ENCODE peak calls at places on chromosomes 12 and 14, in eight cellular contexts. K is ovary, Q is A549, D is GM23338, L is spleen, O is astrocyte, W is fibroblast of lung, E is stomach. X is an unnamed sample.

GRCh38 chr12:52949413-52950331 is 754 bp downstream of the KRT18 start:
- DNase-seq in E (peak; percentile 81), W (peak; percentile 84), K (no peak), O (peak; percentile 95), Q (peak; percentile 95), L (no peak), D (peak; percentile 85), X (no peak)

GRCh38 chr14:93536945-93537344 is 106.2 kb downstream of the UNC79 start:
- DNase-seq in K (no peak), L (no peak), D (peak; percentile 85), O (no peak), Q (peak; percentile 6), W (no peak), E (no peak), X (no peak)

GRCh38 chr14:103391048-103391447 is 5.8 kb downstream of the MARK3 start:
- DNase-seq in W (peak; percentile 87), Q (peak; percentile 74), E (no peak), K (no peak), D (peak; percentile 77), L (no peak), O (peak; percentile 62), X (no peak)

GRCh38 chr14:75205586-75205985 is 29.2 kb upstream of the TMED10 start:
- DNase-seq in L (peak; percentile 11), K (no peak), W (no peak), O (peak; percentile 47), Q (no peak), E (no peak), D (no peak), X (no peak)

GRCh38 chr12:104652910-104653309 is 196.2 kb downstream of the CHST11 start:
- DNase-seq in L (no peak), O (no peak), Q (no peak), W (no peak), D (no peak), K (no peak), E (no peak), X (no peak)

GRCh38 chr12:47102845-47103666 is 23.3 kb upstream of the AMIGO2 start:
- DNase-seq in L (no peak), D (no peak), K (peak; percentile 58), Q (no peak), O (peak; percentile 88), W (peak; percentile 90), E (no peak), X (no peak)

GRCh38 chr12:130632582-130633174 is 83.4 kb downstream of the RIMBP2 start:
- DNase-seq in O (no peak), E (no peak), Q (no peak), D (no peak), L (no peak), K (no peak), W (no peak), X (no peak)

GRCh38 chr12:124459852-124460645 is 107.4 kb downstream of the NCOR2 start:
- DNase-seq in O (no peak), D (no peak), W (no peak), Q (no peak), E (no peak), L (peak; percentile 76), K (peak; percentile 28), X (no peak)

GRCh38 chr12:58529114-58529665 is 391.1 kb downstream of the LRIG3 start:
- DNase-seq in D (no peak), K (no peak), L (no peak), E (no peak), W (peak; percentile 84), Q (peak; percentile 40), O (peak; percentile 84), X (no peak)

GRCh38 chr12:47302111-47302597 is 222.4 kb upstream of the AMIGO2 start:
- DNase-seq in E (no peak), K (no peak), Q (peak; percentile 54), D (no peak), L (no peak), W (no peak), O (no peak), X (no peak)

GRCh38 chr12:67590122-67590795 is 58.3 kb upstream of the DYRK2 start:
- DNase-seq in O (no peak), D (no peak), Q (no peak), W (no peak), L (no peak), E (no peak), K (no peak), X (no peak)

GRCh38 chr14:61226015-61226654 is 55.0 kb downstream of the TMEM30B start:
- DNase-seq in O (peak; percentile 96), Q (no peak), K (no peak), D (no peak), E (no peak), W (no peak), L (no peak), X (no peak)

GRCh38 chr14:35789651-35790050 is 19.4 kb downstream of the RALGAPA1 start:
- DNase-seq in W (no peak), D (no peak), L (no peak), Q (no peak), K (no peak), O (peak; percentile 81), E (no peak), X (no peak)

GRCh38 chr12:97164936-97165335 is 257.9 kb downstream of the NEDD1 start:
- DNase-seq in O (no peak), K (no peak), L (no peak), W (no peak), D (no peak), E (no peak), Q (no peak), X (no peak)

GRCh38 chr14:99273025-99273723 is 1.2 kb upstream of the BCL11B start:
- DNase-seq in O (no peak), D (peak; percentile 73), W (no peak), E (peak; percentile 26), L (no peak), Q (peak; percentile 77), K (no peak), X (no peak)

GRCh38 chr14:86423212-86423611 is 893.3 kb downstream of the FLRT2 start:
- DNase-seq in L (no peak), K (no peak), E (no peak), Q (no peak), O (no peak), W (no peak), D (no peak), X (no peak)

GRCh38 chr12:130949806-130950205 is 3.9 kb upstream of the ADGRD1 start:
- DNase-seq in L (no peak), O (no peak), D (no peak), E (no peak), W (no peak), K (no peak), Q (no peak), X (no peak)

GRCh38 chr12:103705927-103706326 is 118.9 kb downstream of the STAB2 start:
- DNase-seq in E (no peak), Q (peak; percentile 55), D (peak; percentile 69), L (no peak), K (no peak), O (no peak), W (no peak), X (no peak)

GRCh38 chr12:68871396-68871795 is 61.6 kb downstream of the CPM start:
- DNase-seq in K (no peak), Q (no peak), D (no peak), E (no peak), O (no peak), L (no peak), W (no peak), X (no peak)

GRCh38 chr12:68873316-68873715 is 59.7 kb downstream of the CPM start:
- DNase-seq in E (no peak), O (no peak), K (no peak), Q (no peak), D (no peak), W (no peak), L (no peak), X (no peak)

GRCh38 chr12:68870011-68870410 is 62.0 kb downstream of the MDM2 start:
- DNase-seq in E (no peak), W (no peak), Q (no peak), O (no peak), K (no peak), D (no peak), L (no peak), X (no peak)

GRCh38 chr12:68870443-68870842 is 62.5 kb downstream of the MDM2 start:
- DNase-seq in D (no peak), Q (no peak), O (no peak), W (no peak), L (no peak), K (no peak), E (no peak), X (no peak)

DNA sequence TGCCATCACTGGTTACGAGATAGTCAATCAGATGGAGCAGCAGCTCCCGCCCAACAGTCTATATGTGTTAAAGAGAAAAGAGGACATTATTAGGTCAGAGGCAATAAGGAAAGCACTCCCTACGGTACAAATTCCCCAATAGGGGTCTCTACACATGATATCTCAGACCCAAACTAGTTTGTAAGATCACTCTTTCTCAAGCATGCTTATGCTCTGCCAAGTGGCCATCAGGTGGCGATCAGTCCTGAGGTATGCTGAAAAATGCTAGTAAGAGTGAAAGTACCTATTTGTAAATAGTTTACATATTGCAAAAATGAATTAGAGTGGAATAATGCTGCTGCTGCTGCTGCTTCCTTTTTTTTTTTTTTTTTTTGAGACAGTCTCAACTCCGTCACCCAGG is 61.1 kb downstream of the CPM start:
- DNase-seq in K (no peak), Q (peak; percentile 47), W (no peak), O (no peak), E (no peak), L (no peak), D (peak; percentile 73), X (peak; percentile 8)
- TF ChIP-seq CTCF in K (no peak), Q (peak; percentile 32), W (peak; percentile 27), O (peak; percentile 37), E (no peak), L (no peak), D (peak; percentile 80), X (peak; percentile 58)

GRCh38 chr12:62785941-62786559 is 148.9 kb downstream of the PPM1H start:
- DNase-seq in O (peak; percentile 99), D (no peak), Q (peak; percentile 99), E (no peak), K (no peak), L (no peak), W (peak; percentile 70), X (no peak)
- H3K4me3 ChIP-seq in O (no peak overlapping the region), D (no peak overlapping the region), Q (no peak overlapping the region), E (no peak overlapping the region), K (no peak overlapping the region), L (no peak overlapping the region), W (no peak overlapping the region), X (no peak overlapping the region)

DNA sequence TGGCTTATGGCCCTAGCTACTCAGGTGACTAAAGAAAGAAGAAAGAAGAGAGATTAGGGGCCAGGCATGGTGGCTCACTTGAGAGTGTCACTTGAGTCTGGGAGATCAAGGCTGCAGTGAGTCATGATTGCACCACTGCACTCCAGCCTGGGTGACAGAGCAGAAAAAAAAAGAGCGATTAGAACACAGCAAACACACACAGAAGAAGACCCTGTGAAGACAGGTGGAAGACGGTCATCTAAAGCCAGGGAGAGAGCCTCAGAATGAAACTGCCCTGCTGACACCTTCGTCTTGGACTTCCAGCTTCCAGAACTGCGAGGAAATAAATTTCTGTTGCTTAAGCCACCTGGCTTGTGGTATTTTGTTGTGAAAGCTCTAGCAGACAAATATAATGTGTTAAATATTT is 17.5 kb upstream of the PPP1CC start:
- DNase-seq in K (no peak), E (no peak), L (no peak), W (no peak), O (no peak), Q (peak; percentile 24), D (no peak), X (no peak)
- TF ChIP-seq CTCF in K (no peak), E (no peak), L (no peak), W (no peak), O (no peak), Q (no peak), D (no peak), X (no peak)

DNA sequence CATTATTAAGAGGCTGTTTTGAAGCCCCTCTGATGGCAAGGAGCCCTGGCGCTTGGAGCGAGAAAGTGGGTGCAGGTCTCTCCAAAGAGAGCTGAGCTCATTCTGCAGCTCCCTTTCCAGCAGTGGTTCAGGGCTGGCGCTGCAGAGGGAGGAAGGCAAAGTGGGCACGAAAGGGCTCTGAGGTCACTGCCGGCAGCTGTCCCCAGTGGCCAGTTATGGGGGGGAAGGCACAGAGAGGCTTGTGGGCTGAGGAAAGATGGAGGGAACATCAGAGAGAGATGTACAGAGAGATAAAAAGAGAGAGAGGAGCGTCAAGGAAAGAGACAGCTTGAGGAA is 75.2 kb upstream of the TBX5 start:
- DNase-seq in E (no peak), D (peak; percentile 21), L (no peak), O (no peak), Q (no peak), W (no peak), K (no peak), X (no peak)
- H3K4me3 ChIP-seq in E (no peak overlapping the region), D (peak overlapping the region; percentile 78), L (no peak overlapping the region), O (no peak overlapping the region), Q (no peak overlapping the region), W (no peak overlapping the region), K (no peak overlapping the region), X (no peak overlapping the region)